ENCODE peak calls at places on chromosomes 2 and 18, in seven cellular contexts. M is GM12878, L is HepG2, D is K562, C is H1, F is HCT116, W is SK-N-SH. S is an unnamed sample.

GRCh38 chr2:67526283-67526682 is 129.2 kb downstream of the ETAA1 start:
- DNase-seq in F (no peak), D (no peak), M (no peak), C (no peak), L (no peak), W (no peak), S (no peak)

GRCh38 chr18:34224423-34225217 is at the start of gene NOL4:
- DNase-seq in L (peak), D (no peak), C (peak), M (no peak), W (peak), F (no peak), S (no peak)

GRCh38 chr2:164739966-164740365 is 101.7 kb downstream of the COBLL1 start:
- DNase-seq in M (no peak), C (no peak), W (no peak), L (no peak), F (no peak), D (no peak), S (no peak)

GRCh38 chr18:11497585-11497984 is 111.8 kb upstream of the SLC35G4 start:
- DNase-seq in M (no peak), L (peak), W (no peak), D (no peak), F (no peak), C (no peak), S (no peak)

GRCh38 chr2:15941483-15941853 is 1.1 kb downstream of the MYCN start:
- DNase-seq in W (peak), C (peak), L (no peak), D (no peak), M (no peak), F (no peak), S (no peak)

GRCh38 chr2:9345997-9346396 is 77.3 kb downstream of the ITGB1BP1 start:
- DNase-seq in M (no peak), C (no peak), L (no peak), W (no peak), F (no peak), D (no peak), S (no peak)

GRCh38 chr18:75858754-75859153 is 431.3 kb upstream of the SMIM21 start:
- DNase-seq in M (no peak), C (no peak), L (no peak), D (no peak), W (no peak), F (no peak), S (no peak)

GRCh38 chr2:212193066-212193465 is 345.5 kb downstream of the ERBB4 start:
- DNase-seq in F (no peak), M (no peak), C (no peak), W (no peak), D (no peak), L (no peak), S (no peak)

GRCh38 chr2:68853915-68854314 is 17.3 kb downstream of the BMP10 start:
- DNase-seq in C (no peak), M (no peak), L (no peak), F (no peak), D (no peak), W (no peak), S (no peak)

GRCh38 chr2:183996825-183997823 is 601.2 kb upstream of the ZNF804A start:
- DNase-seq in D (no peak), F (no peak), M (no peak), L (no peak), W (peak), C (no peak), S (no peak)

GRCh38 chr18:28114472-28114871 is 62.5 kb downstream of the CDH2 start:
- DNase-seq in C (no peak), L (no peak), D (no peak), F (no peak), W (no peak), M (no peak), S (no peak)

GRCh38 chr2:53668624-53669026 is 99.0 kb upstream of the CHAC2 start:
- DNase-seq in L (no peak), D (peak), F (no peak), M (no peak), C (no peak), W (no peak), S (no peak)

GRCh38 chr2:241112592-241112991 is 10.5 kb upstream of the MTERF4 start:
- DNase-seq in M (peak), D (no peak), L (no peak), C (no peak), F (no peak), W (no peak), S (no peak)

GRCh38 chr2:233423436-233423860 is 69.2 kb downstream of the DGKD start:
- DNase-seq in F (no peak), L (no peak), C (no peak), D (no peak), W (no peak), M (no peak), S (no peak)

GRCh38 chr2:24972315-24972958 is 682 bp upstream of the DNAJC27 start:
- DNase-seq in W (peak), F (peak), L (peak), D (no peak), M (peak), C (no peak), S (no peak)

GRCh38 chr2:86617153-86617552 is 6.5 kb downstream of the RNF103 start:
- DNase-seq in C (no peak), W (no peak), L (no peak), M (no peak), D (no peak), F (no peak), S (no peak)

GRCh38 chr2:25481381-25482310 is 139.9 kb upstream of the DNMT3A start:
- DNase-seq in L (no peak), W (no peak), M (no peak), C (no peak), F (no peak), D (no peak), S (no peak)

GRCh38 chr18:76397631-76398030 is 97.4 kb downstream of the ZNF516 start:
- DNase-seq in W (no peak), F (no peak), M (no peak), D (no peak), L (no peak), C (no peak), S (no peak)

GRCh38 chr2:95234286-95234785 is 27.0 kb downstream of the ZNF892 start:
- DNase-seq in F (no peak), W (no peak), L (no peak), C (no peak), D (no peak), M (no peak), S (no peak)

GRCh38 chr2:12107849-12108420 is 361.5 kb downstream of the LPIN1 start:
- DNase-seq in W (no peak), D (no peak), F (no peak), L (no peak), C (no peak), M (no peak), S (no peak)

GRCh38 chr2:12109363-12110017 is 363.1 kb downstream of the LPIN1 start:
- DNase-seq in C (no peak), L (peak), D (no peak), W (no peak), M (no peak), F (no peak), S (no peak)

GRCh38 chr2:12105180-12105579 is 358.7 kb downstream of the LPIN1 start:
- DNase-seq in W (no peak), D (no peak), C (no peak), F (no peak), L (no peak), M (no peak), S (no peak)

GRCh38 chr2:12110074-12110473 is 363.6 kb downstream of the LPIN1 start:
- DNase-seq in C (no peak), W (no peak), L (no peak), F (no peak), D (no peak), M (no peak), S (no peak)

DNA sequence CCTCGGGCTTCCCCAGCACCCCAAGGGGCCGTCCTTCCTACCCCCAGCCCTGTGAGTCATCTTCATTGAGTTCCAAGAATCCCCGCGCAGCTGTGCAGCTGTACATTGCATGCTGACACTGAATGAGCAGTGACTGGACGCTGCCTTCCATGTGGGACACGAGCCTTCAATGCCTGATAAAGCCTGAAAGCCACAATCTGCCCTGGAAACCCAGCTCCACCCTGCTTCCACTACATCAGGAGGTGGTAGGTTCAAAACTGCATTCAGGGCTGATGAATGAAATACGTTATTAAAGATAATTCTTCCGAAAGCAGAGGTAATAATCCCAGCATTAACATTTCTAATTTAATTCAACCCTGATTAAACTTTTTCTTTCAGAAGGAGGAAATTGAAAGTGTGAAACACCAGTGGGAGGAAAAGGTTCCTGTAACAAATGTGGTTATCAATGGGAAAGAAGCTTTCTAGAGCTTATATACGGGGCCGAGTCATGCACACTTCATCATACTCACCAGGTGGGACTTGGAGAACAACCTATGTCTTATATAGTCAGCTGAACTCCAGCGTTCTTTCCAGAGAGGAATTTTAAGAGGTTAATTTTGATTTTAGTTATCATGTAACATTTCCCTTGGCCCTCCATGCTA is 360.1 kb downstream of the LPIN1 start:
- DNase-seq in W (peak), M (no peak), D (peak), C (no peak), F (no peak), L (no peak), S (no peak)
- TF ChIP-seq POLR2AphosphoS5 in W (peak), M (no peak), D (peak), C (no peak), F (no peak), L (no peak), S (no peak)

GRCh38 chr2:100038019-100038418 is 104.4 kb downstream of the AFF3 start:
- DNase-seq in D (no peak), L (no peak), F (no peak), C (no peak), W (peak), M (no peak), S (no peak)

GRCh38 chr2:100034431-100034830 is 108.0 kb downstream of the AFF3 start:
- DNase-seq in F (no peak), M (no peak), W (no peak), L (no peak), D (no peak), C (no peak), S (no peak)

GRCh38 chr2:100036020-100036419 is 106.4 kb downstream of the AFF3 start:
- DNase-seq in F (no peak), D (no peak), M (no peak), L (no peak), W (no peak), C (no peak), S (no peak)

GRCh38 chr2:100039291-100039985 is 103.0 kb downstream of the AFF3 start:
- DNase-seq in C (no peak), L (no peak), D (no peak), W (no peak), M (no peak), F (no peak), S (no peak)

DNA sequence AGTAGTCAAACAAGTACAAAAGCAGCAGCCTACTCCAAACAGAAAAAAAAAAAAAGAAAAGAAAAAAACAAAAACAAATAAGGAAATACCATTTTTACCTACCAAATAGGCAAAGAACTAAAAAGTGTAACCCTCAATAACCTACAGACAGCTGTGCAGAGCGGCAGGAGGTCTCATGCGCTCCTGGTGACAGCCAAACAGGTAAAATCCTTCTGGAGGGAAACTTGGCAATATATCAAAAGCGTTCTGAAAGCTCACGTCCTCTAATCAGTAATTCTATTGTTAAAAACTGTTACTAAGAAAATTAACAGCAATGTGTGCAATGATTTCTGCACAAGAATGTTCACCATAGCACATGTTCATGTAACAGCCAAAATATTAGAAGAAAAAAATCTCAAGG is 105.6 kb downstream of the AFF3 start:
- DNase-seq in D (no peak), F (no peak), W (no peak), C (no peak), L (no peak), M (no peak), S (no peak)
- TF ChIP-seq SIN3A in D (no peak), F (no peak), W (no peak), C (no peak), L (no peak), M (no peak), S (no peak)

GRCh38 chr2:197081294-197081693 is 154.8 kb upstream of the PGAP1 start:
- DNase-seq in M (no peak), W (no peak), F (no peak), D (no peak), C (no peak), L (no peak), S (no peak)
- TF ChIP-seq POLR2AphosphoS5 in M (no peak), W (no peak), F (no peak), D (no peak), C (no peak), L (no peak), S (no peak)

GRCh38 chr2:31413025-31413424 is 1.5 kb downstream of the XDH start:
- DNase-seq in D (no peak), L (no peak), C (no peak), W (no peak), M (no peak), F (no peak), S (no peak)
- TF ChIP-seq SIN3A in D (no peak), L (no peak), C (no peak), W (no peak), M (no peak), F (no peak), S (no peak)

GRCh38 chr18:48222118-48222517 is 187.1 kb downstream of the ZBTB7C start:
- DNase-seq in L (peak), C (no peak), F (no peak), W (peak), M (peak), D (no peak), S (no peak)
- TF ChIP-seq POLR2AphosphoS5 in L (no peak), C (no peak), F (no peak), W (no peak), M (no peak), D (no peak), S (no peak)

DNA sequence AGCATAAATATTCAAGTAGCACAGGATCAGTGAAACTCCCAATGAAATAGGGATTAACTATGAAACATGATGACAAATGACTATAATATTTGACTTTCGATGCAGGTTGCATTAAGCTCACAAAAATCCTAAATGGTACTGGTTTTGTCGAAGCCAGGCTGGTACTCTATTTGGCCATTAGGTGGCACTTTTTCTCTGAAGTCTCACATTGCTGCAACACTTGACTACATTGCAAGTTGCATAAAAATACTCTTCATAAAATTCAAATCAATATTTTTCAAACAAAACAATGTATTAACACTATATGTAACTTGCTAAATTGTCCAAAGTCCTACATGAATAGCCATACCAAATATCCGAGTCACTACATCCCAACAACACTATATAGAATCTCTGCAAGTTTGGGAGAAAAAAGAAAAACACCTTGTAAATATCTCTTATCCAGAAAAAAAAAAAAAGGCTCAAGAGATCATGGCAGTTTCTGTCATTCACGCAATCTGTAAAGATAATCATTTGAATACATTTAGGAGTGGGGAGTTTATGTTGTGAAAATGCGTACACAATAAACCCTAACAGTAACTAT is 9.5 kb downstream of the RTTN start:
- DNase-seq in F (no peak), L (peak), W (peak), M (no peak), D (peak), C (no peak), S (no peak)
- TF ChIP-seq SIN3A in F (no peak), L (no peak), W (no peak), M (no peak), D (no peak), C (no peak), S (no peak)

GRCh38 chr2:46913471-46914381 is 1.9 kb downstream of the MCFD2 start:
- DNase-seq in L (peak), M (no peak), C (no peak), D (peak), F (peak), W (peak), S (no peak)

GRCh38 chr2:46915281-46915810 is at the start of gene MCFD2:
- DNase-seq in F (no peak), C (no peak), L (no peak), D (peak), M (no peak), W (no peak), S (no peak)

GRCh38 chr2:46917628-46918027 is 2.0 kb upstream of the MCFD2 start:
- DNase-seq in W (no peak), C (no peak), M (peak), D (no peak), F (no peak), L (no peak), S (no peak)

GRCh38 chr2:46914578-46915230 is 902 bp downstream of the MCFD2 start:
- DNase-seq in C (no peak), L (no peak), M (no peak), D (peak), W (peak), F (no peak), S (no peak)

GRCh38 chr2:46915811-46916630 is 415 bp upstream of the MCFD2 start:
- DNase-seq in D (peak), M (peak), C (peak), F (peak), L (peak), W (peak), S (peak)
- TF ChIP-seq POLR2AphosphoS5 in D (no peak), M (no peak), C (no peak), F (peak), L (peak), W (peak), S (peak)

GRCh38 chr18:69487488-69488394 is 87.1 kb downstream of the DOK6 start:
- DNase-seq in F (no peak), L (no peak), M (no peak), W (no peak), C (no peak), D (no peak), S (no peak)

GRCh38 chr18:69492861-69493260 is 92.2 kb downstream of the DOK6 start:
- DNase-seq in D (no peak), L (no peak), F (no peak), C (no peak), M (no peak), W (no peak), S (no peak)

GRCh38 chr18:69490072-69490471 is 89.4 kb downstream of the DOK6 start:
- DNase-seq in W (no peak), L (no peak), D (no peak), C (no peak), F (no peak), M (no peak), S (no peak)

GRCh38 chr18:69491576-69491975 is 90.9 kb downstream of the DOK6 start:
- DNase-seq in M (no peak), F (no peak), L (no peak), D (no peak), C (no peak), W (no peak), S (no peak)

GRCh38 chr18:69490813-69491212 is 90.1 kb downstream of the DOK6 start:
- DNase-seq in D (no peak), L (no peak), M (no peak), F (no peak), W (peak), C (no peak), S (no peak)
- TF ChIP-seq SIN3A in D (no peak), L (no peak), M (no peak), F (no peak), W (no peak), C (no peak), S (no peak)

DNA sequence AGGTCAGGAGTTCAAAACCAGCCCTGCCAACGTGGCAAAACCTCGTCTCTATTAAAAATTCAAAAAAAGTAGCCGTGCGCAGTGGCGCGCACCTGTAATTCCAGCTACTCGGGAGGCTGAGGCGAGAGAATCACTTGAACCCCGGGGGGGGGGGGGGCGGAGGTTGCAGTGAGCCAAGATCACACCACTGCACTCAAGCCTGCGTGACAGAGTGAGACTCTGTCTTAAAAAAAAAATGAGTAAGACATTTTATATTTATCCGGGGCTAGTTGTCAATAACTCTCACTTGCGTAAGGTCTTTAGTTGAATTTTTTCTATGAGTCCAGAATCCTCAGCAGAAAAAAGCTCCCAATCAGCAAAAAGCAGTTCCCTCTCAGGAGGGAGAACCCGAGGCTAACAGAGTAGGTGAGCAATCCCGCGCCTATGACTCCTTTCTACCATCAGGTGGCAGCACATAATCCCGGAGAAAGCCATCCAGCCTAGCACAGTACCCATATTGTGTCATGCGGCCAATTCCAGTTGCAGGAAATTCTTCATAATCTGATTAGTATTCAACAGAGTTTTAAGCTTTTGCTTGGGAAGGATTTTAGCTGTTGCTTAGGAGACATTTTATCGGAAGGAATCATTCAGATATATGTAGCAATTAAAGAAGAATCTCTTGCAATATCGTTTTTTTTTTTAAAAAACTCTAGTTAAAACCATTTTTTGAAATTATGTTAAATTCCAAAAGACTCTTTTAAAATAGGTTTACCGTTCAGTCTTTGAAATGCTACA is 11.9 kb upstream of the CRYGA start:
- DNase-seq in F (peak), C (peak), M (peak), W (peak), D (peak), L (peak), S (peak)
- TF ChIP-seq POLR2AphosphoS5 in F (no peak), C (no peak), M (no peak), W (no peak), D (no peak), L (no peak), S (no peak)

S was measured in Panc1.